ENCODE peak calls at places on chromosomes 12 and 14, in five cellular contexts. B is A549, X is esophagus squamous epithelium, V is endothelial cell of umbilical vein, U is IMR-90. Q is an unnamed sample.

GRCh38 chr14:77923131-77923933 is 123.4 kb downstream of the ADCK1 start:
- DNase-seq in B (no peak), X (no peak), V (no peak), U (no peak), Q (peak; percentile 64)

GRCh38 chr12:115694564-115694963 is 582.9 kb downstream of the MED13L start:
- DNase-seq in B (no peak), X (no peak), V (no peak), U (no peak), Q (no peak)

GRCh38 chr14:71566276-71566675 is 366.0 kb upstream of the RGS6 start:
- DNase-seq in B (no peak), X (no peak), V (no peak), U (no peak), Q (no peak)

GRCh38 chr14:31965735-31966598 is 111.1 kb upstream of the ARHGAP5 start:
- DNase-seq in B (no peak), X (no peak), V (no peak), U (peak; percentile 4), Q (peak; percentile 8)

GRCh38 chr12:113239811-113240331 is 18.6 kb downstream of the TPCN1 start:
- DNase-seq in B (no peak), X (no peak), V (no peak), U (no peak), Q (no peak)

GRCh38 chr14:53929871-53930685 is 26.5 kb downstream of the BMP4 start:
- DNase-seq in B (peak; percentile 22), X (no peak), V (no peak), U (no peak), Q (no peak)

GRCh38 chr12:97464241-97465011 is 1.8 kb downstream of the RMST start:
- DNase-seq in B (no peak), X (no peak), V (no peak), U (no peak), Q (no peak)

GRCh38 chr12:122090759-122091535 is 12.4 kb downstream of the MLXIP start:
- DNase-seq in B (no peak), X (no peak), V (no peak), U (peak; percentile 99), Q (peak; percentile 43)

GRCh38 chr12:47852096-47852571 is 32.4 kb upstream of the HDAC7 start:
- DNase-seq in B (no peak), X (no peak), V (no peak), U (no peak), Q (no peak)

GRCh38 chr12:89889051-89889450 is 180.4 kb upstream of the ATP2B1 start:
- DNase-seq in B (no peak), X (no peak), V (no peak), U (peak; percentile 59), Q (no peak)

GRCh38 chr14:100537701-100538565 is 49.3 kb downstream of the BEGAIN start:
- DNase-seq in B (no peak), X (no peak), V (no peak), U (no peak), Q (no peak)

GRCh38 chr12:131089526-131090253 is 136.0 kb downstream of the ADGRD1 start:
- DNase-seq in B (no peak), X (no peak), V (no peak), U (no peak), Q (no peak)

GRCh38 chr12:116455540-116456306 is 103.5 kb upstream of the MAP1LC3B2 start:
- DNase-seq in B (peak; percentile 67), X (no peak), V (peak; percentile 98), U (peak; percentile 96), Q (peak; percentile 49)

GRCh38 chr14:86462193-86462592 is 932.2 kb downstream of the FLRT2 start:
- DNase-seq in B (no peak), X (no peak), V (no peak), U (peak; percentile 30), Q (peak; percentile 2)

GRCh38 chr12:42696424-42697149 is 107.0 kb upstream of the PRICKLE1 start:
- DNase-seq in B (no peak), X (no peak), V (peak; percentile 60), U (peak; percentile 64), Q (no peak)

GRCh38 chr14:104732355-104732804 is 8.4 kb downstream of the ADSS1 start:
- DNase-seq in B (peak; percentile 44), X (no peak), V (no peak), U (no peak), Q (no peak)

GRCh38 chr14:69263771-69264170 is 3.8 kb downstream of the GALNT16 start:
- DNase-seq in B (no peak), X (no peak), V (no peak), U (no peak), Q (no peak)

GRCh38 chr12:89348894-89349669 is 3.2 kb downstream of the DUSP6 start:
- DNase-seq in B (no peak), X (no peak), V (peak; percentile 32), U (no peak), Q (peak; percentile 18)

GRCh38 chr12:115176741-115177400 is 492.9 kb upstream of the TBX3 start:
- DNase-seq in B (no peak), X (no peak), V (no peak), U (no peak), Q (no peak)

GRCh38 chr14:103021817-103022668 is 35.3 kb downstream of the CDC42BPB start:
- DNase-seq in B (no peak), X (no peak), V (no peak), U (peak; percentile 48), Q (no peak)

DNA sequence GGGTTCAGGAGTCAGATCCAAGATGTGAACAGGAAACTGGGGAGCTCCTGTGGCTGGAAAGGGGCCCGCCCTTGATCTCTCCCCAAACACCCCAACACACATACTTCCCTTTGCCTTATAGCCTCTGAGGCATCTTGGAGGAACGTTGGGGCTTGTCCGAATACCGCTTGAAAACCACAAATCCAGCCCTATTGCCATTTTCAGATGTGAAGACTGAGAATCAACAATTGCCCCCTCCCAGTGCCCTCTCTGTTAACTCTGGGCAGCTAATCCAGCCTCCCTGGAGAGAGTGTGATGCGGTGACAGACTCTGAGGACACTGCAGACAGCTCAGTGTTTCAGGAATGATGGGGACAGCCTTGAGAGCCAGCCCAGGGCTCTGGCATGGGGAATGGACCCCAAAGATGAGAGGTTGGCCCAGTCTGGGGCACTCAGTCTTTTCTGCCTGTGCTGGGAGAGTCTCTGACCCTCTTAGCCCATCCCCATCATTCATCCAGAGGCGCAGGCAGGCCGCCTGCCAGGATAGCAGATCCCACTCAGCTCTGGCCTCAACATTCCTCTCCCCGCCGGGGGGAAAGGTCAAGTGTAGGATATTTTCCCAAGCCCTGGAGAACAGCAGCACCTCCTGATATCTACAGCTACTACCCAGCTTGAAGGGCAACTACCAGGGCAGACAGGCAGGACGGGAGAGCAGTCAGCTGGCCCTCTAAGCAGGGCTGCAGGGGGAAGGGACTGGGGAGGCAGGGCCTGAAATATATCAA is 24.6 kb upstream of the LTBP2 start:
- DNase-seq in B (no peak), X (no peak), V (no peak), U (no peak), Q (no peak)
- TF ChIP-seq POLR2A in B (no peak), X (no peak), V (no peak), U (no peak), Q (no peak)

DNA sequence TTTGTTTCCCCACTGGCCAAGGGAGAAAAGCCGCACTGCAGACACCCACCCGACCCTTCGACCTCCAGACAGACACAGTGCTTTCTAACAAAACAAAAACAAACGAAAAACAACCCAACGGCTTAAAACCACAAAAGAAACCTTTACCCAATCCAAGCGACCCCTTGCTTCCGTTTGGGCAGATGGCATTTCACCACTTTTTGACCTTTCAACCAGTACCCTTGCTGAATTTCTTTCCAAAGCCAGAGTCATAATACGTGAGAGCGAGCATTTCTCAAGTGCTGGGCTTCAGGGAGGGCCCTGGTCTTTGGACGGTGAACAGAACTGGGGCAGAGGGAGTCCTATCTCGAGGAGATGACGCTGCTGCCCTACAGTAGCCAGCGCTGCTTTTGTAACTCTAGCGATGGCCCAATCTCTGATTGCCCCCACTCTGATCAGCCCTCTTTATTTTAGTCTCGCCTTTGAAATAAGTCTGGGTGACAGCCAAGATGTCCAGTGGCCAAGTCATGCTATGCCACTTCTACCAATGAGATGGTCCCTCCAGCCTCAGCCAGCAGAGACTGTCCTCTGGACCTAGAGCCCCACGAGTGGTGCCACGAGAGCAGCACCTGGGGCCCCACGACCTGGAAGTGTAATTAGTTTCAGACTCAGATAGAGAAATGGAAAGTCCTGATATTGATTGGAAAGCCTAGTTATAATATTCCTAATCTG is 21.9 kb upstream of the ADIPOR2 start:
- DNase-seq in B (no peak), X (no peak), V (peak; percentile 76), U (no peak), Q (peak; percentile 82)
- TF ChIP-seq POLR2A in B (no peak), X (no peak), V (no peak), U (no peak), Q (no peak)

DNA sequence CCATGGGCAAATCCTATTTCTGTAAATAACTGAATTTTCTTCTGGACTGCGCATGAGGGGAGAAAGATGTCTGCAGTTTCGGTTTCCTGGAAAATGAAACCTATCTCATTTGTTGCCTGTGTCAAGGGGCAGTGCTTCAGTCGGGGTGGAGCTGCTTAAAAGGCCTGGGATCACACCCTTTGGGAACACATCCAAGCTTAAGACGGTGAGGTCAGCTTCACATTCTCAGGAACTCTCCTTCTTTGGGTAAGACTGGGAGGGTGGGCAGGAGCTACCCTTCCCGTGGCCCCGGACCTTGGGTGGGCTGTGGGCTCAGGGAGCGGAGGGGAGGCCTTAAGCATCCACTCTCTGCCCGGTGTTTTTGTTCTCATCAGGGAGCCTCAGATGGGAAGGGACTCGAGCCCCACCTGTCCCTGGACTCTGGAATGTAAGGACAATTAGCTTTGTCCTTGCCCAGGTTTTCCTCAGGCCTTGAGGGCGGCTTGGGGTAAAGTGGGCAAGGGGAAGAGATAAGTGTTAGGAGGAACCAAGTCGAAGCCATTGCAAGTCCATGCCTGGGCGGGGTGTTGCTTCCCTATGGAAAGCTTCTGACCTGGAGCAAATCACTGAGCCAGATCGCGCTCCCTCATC is at the start of gene IFI27:
- DNase-seq in B (no peak), X (no peak), V (peak; percentile 62), U (peak; percentile 41), Q (peak; percentile 58)
- TF ChIP-seq POLR2A in B (no peak), X (peak; percentile 22), V (peak; percentile 85), U (no peak), Q (peak; percentile 28)

GRCh38 chr12:55973598-55974307 is at the start of gene RAB5B:
- DNase-seq in B (peak; percentile 98), X (peak; percentile 99), V (peak; percentile 100), U (peak; percentile 100), Q (peak; percentile 100)
- TF ChIP-seq POLR2A in B (peak; percentile 84), X (peak; percentile 97), V (peak; percentile 74), U (peak; percentile 93), Q (peak; percentile 93)

GRCh38 chr12:7120166-7120565 is 8.5 kb downstream of the RBP5 start:
- DNase-seq in B (no peak), X (no peak), V (no peak), U (no peak), Q (no peak)

GRCh38 chr12:7121324-7121723 is 7.4 kb downstream of the RBP5 start:
- DNase-seq in B (no peak), X (no peak), V (no peak), U (no peak), Q (no peak)

GRCh38 chr12:7116916-7117315 is 7.9 kb upstream of the C1RL start:
- DNase-seq in B (no peak), X (no peak), V (no peak), U (no peak), Q (no peak)

GRCh38 chr12:7117670-7118069 is 8.7 kb upstream of the C1RL start:
- DNase-seq in B (no peak), X (no peak), V (no peak), U (no peak), Q (no peak)

GRCh38 chr12:7118914-7119313 is 9.8 kb downstream of the RBP5 start:
- DNase-seq in B (no peak), X (no peak), V (no peak), U (no peak), Q (no peak)
- TF ChIP-seq POLR2A in B (no peak), X (no peak), V (no peak), U (no peak), Q (no peak)

GRCh38 chr14:23025181-23025788 is 9.4 kb downstream of the PSMB5 start:
- DNase-seq in B (no peak), X (no peak), V (no peak), U (no peak), Q (no peak)
- TF ChIP-seq POLR2A in B (no peak), X (no peak), V (no peak), U (no peak), Q (no peak)

GRCh38 chr12:40105515-40106201 is at the start of gene SLC2A13:
- DNase-seq in B (peak; percentile 69), X (no peak), V (peak; percentile 65), U (peak; percentile 59), Q (peak; percentile 89)
- TF ChIP-seq POLR2A in B (peak; percentile 76), X (peak; percentile 65), V (no peak), U (peak; percentile 55), Q (peak; percentile 54)